ENCODE peak calls at places on chromosome 17, in nine cellular contexts. P is NCI-H2081; G is left ventricle myocardium superior; S is ELF-1; F is HepG2; Q is stimulated activated CD8-positive, alpha-beta memory T cell treated with anti-CD3 and anti-CD28 coated beads, Interleukin-12 subunit alpha, Interleukin-12 subunit beta, amount 100 ng/mL, for 4 hours; R is germinal center; J is bronchial epithelial cell; V is glutamatergic neuron. K is an unnamed sample.
A peak's percentile ranks its signal among the peaks of the same experiment; 100 is the strongest.

GRCh38 chr17:76407509-76407908 is 23.1 kb downstream of the SPHK1 start:
- DNase-seq in G (peak; percentile 29), S (no peak), J (no peak), R (no peak), P (no peak), F (no peak), Q (no peak), V (no peak), K (no peak)

GRCh38 chr17:65184235-65184959 is 47.2 kb downstream of the RGS9 start:
- DNase-seq in Q (no peak), J (no peak), S (no peak), P (no peak), G (no peak), V (no peak), F (no peak), R (no peak), K (no peak)

GRCh38 chr17:79799538-79800324 is 2.9 kb upstream of the CBX8 start:
- DNase-seq in R (no peak), S (no peak), J (no peak), Q (no peak), P (no peak), V (peak; percentile 35), F (no peak), G (no peak), K (no peak)

GRCh38 chr17:17971431-17972125 is 622 bp downstream of the TOM1L2 start:
- DNase-seq in V (no peak), G (peak; percentile 53), F (no peak), S (peak; percentile 32), R (peak; percentile 19), P (no peak), Q (no peak), J (no peak), K (no peak)

GRCh38 chr17:64984776-64985521 is 65.7 kb upstream of the LRRC37A3 start:
- DNase-seq in V (no peak), G (no peak), J (peak; percentile 56), Q (no peak), F (peak; percentile 58), R (no peak), S (no peak), P (no peak), K (no peak)

GRCh38 chr17:58172369-58173071 is 5.7 kb downstream of the OR4D2 start:
- DNase-seq in S (peak; percentile 65), Q (no peak), P (peak; percentile 69), G (no peak), V (no peak), R (peak; percentile 30), J (peak; percentile 52), F (peak; percentile 62), K (peak; percentile 11)

GRCh38 chr17:12588531-12588930 is 77.2 kb upstream of the MYOCD start:
- DNase-seq in F (no peak), G (no peak), S (no peak), V (no peak), Q (no peak), P (no peak), R (no peak), J (no peak), K (no peak)

GRCh38 chr17:67718325-67718941 is 697 bp downstream of the NOL11 start:
- DNase-seq in R (peak; percentile 24), J (peak; percentile 47), Q (peak; percentile 13), F (peak; percentile 23), S (peak; percentile 79), V (no peak), G (no peak), P (peak; percentile 10), K (no peak)

GRCh38 chr17:43517161-43517560 is 29.0 kb downstream of the ETV4 start:
- DNase-seq in F (no peak), Q (no peak), P (no peak), S (no peak), J (no peak), G (no peak), V (no peak), R (no peak), K (no peak)

GRCh38 chr17:81573794-81574642 is 21.9 kb upstream of the FAAP100 start:
- DNase-seq in F (no peak), P (no peak), R (no peak), S (peak; percentile 9), G (no peak), J (no peak), Q (no peak), V (no peak), K (no peak)

GRCh38 chr17:50824429-50824828 is 11.0 kb upstream of the WFIKKN2 start:
- DNase-seq in Q (no peak), J (no peak), R (no peak), V (no peak), S (no peak), P (no peak), G (no peak), F (no peak), K (no peak)

GRCh38 chr17:76053230-76054111 is 18.8 kb downstream of the SRP68 start:
- DNase-seq in G (no peak), P (no peak), F (no peak), Q (no peak), S (no peak), R (no peak), J (peak; percentile 95), V (no peak), K (no peak)